ENCODE peak calls at places on chromosomes 4 and X, in six cellular contexts. One of them, this sample, is unnamed. For H3K27me3, the result is how much of the 10 kb centered on the place peaks cover.

GRCh38 chr4:26826721-26827120 is 33.9 kb upstream of the STIM2 start:
- DNase-seq in CD8-positive, alpha-beta memory T cell: no peak
- DNase-seq in heart right ventricle: peak
- DNase-seq in mesendoderm: no peak
- DNase-seq in heart left ventricle: peak
- DNase-seq in tibial artery: no peak
- DNase-seq in this sample: no peak

GRCh38 chr4:186591651-186592050 is 36.3 kb upstream of the MTNR1A start:
- DNase-seq in mesendoderm: no peak
- DNase-seq in heart right ventricle: no peak
- DNase-seq in tibial artery: no peak
- DNase-seq in CD8-positive, alpha-beta memory T cell: no peak
- DNase-seq in heart left ventricle: no peak
- DNase-seq in this sample: no peak

GRCh38 chr4:170610464-170610863 is 520.7 kb upstream of the AADAT start:
- DNase-seq in mesendoderm: no peak
- DNase-seq in heart left ventricle: no peak
- DNase-seq in CD8-positive, alpha-beta memory T cell: no peak
- DNase-seq in heart right ventricle: no peak
- DNase-seq in tibial artery: no peak
- DNase-seq in this sample: no peak

GRCh38 chrX:149572743-149573142 is 14.5 kb downstream of the MAGEA9B start:
- DNase-seq in heart left ventricle: no peak
- DNase-seq in mesendoderm: no peak
- DNase-seq in CD8-positive, alpha-beta memory T cell: no peak
- DNase-seq in heart right ventricle: no peak
- DNase-seq in tibial artery: no peak
- DNase-seq in this sample: no peak

GRCh38 chrX:82412851-82413250 is 1095.2 kb upstream of the POU3F4 start:
- DNase-seq in mesendoderm: peak
- DNase-seq in heart left ventricle: no peak
- DNase-seq in tibial artery: no peak
- DNase-seq in CD8-positive, alpha-beta memory T cell: no peak
- DNase-seq in heart right ventricle: no peak
- DNase-seq in this sample: no peak

GRCh38 chrX:2497961-2498780 is 2.6 kb downstream of the DHRSX start:
- DNase-seq in heart right ventricle: no peak
- DNase-seq in mesendoderm: no peak
- DNase-seq in tibial artery: peak
- DNase-seq in CD8-positive, alpha-beta memory T cell: no peak
- DNase-seq in heart left ventricle: no peak
- DNase-seq in this sample: no peak

GRCh38 chrX:39493168-39493567 is 604.6 kb downstream of the BCOR start:
- DNase-seq in CD8-positive, alpha-beta memory T cell: no peak
- DNase-seq in tibial artery: no peak
- DNase-seq in heart left ventricle: no peak
- DNase-seq in mesendoderm: no peak
- DNase-seq in heart right ventricle: no peak
- DNase-seq in this sample: no peak

GRCh38 chr4:20299515-20299914 is 47.8 kb downstream of the SLIT2 start:
- DNase-seq in CD8-positive, alpha-beta memory T cell: no peak
- DNase-seq in mesendoderm: peak
- DNase-seq in heart left ventricle: no peak
- DNase-seq in heart right ventricle: no peak
- DNase-seq in tibial artery: no peak
- DNase-seq in this sample: no peak

GRCh38 chr4:13514722-13515121 is 29.6 kb downstream of the NKX3-2 start:
- DNase-seq in heart left ventricle: no peak
- DNase-seq in CD8-positive, alpha-beta memory T cell: no peak
- DNase-seq in mesendoderm: no peak
- DNase-seq in heart right ventricle: no peak
- DNase-seq in tibial artery: no peak
- DNase-seq in this sample: no peak

GRCh38 chr4:6437682-6438264 is 34.6 kb downstream of the PPP2R2C start:
- DNase-seq in tibial artery: no peak
- DNase-seq in heart left ventricle: no peak
- DNase-seq in CD8-positive, alpha-beta memory T cell: no peak
- DNase-seq in heart right ventricle: no peak
- DNase-seq in mesendoderm: no peak
- DNase-seq in this sample: no peak

GRCh38 chrX:155056877-155057792 is 13.8 kb downstream of the CMC4 start:
- DNase-seq in heart left ventricle: peak
- DNase-seq in heart right ventricle: peak
- DNase-seq in tibial artery: peak
- DNase-seq in CD8-positive, alpha-beta memory T cell: peak
- DNase-seq in mesendoderm: peak
- DNase-seq in this sample: peak

GRCh38 chr4:157221426-157221894 is 932 bp downstream of the GRIA2 start:
- DNase-seq in heart right ventricle: no peak
- DNase-seq in tibial artery: no peak
- DNase-seq in mesendoderm: peak
- DNase-seq in heart left ventricle: no peak
- DNase-seq in CD8-positive, alpha-beta memory T cell: no peak
- DNase-seq in this sample: no peak

GRCh38 chr4:32994956-32995849 is 2275.0 kb downstream of the PCDH7 start:
- DNase-seq in CD8-positive, alpha-beta memory T cell: no peak
- DNase-seq in tibial artery: no peak
- DNase-seq in heart right ventricle: no peak
- DNase-seq in heart left ventricle: no peak
- DNase-seq in mesendoderm: no peak
- DNase-seq in this sample: no peak

GRCh38 chr4:160326110-160326509 is 1223.2 kb downstream of the RAPGEF2 start:
- DNase-seq in CD8-positive, alpha-beta memory T cell: no peak
- DNase-seq in tibial artery: no peak
- DNase-seq in heart right ventricle: no peak
- DNase-seq in mesendoderm: no peak
- DNase-seq in heart left ventricle: no peak
- DNase-seq in this sample: no peak

GRCh38 chrX:153871946-153872878 is 13.8 kb downstream of the L1CAM start:
- DNase-seq in heart left ventricle: no peak
- DNase-seq in heart right ventricle: no peak
- DNase-seq in tibial artery: no peak
- DNase-seq in mesendoderm: no peak
- DNase-seq in CD8-positive, alpha-beta memory T cell: no peak
- DNase-seq in this sample: no peak

GRCh38 chrX:23854945-23855344 is 52.8 kb downstream of the APOO start:
- DNase-seq in tibial artery: no peak
- DNase-seq in heart left ventricle: no peak
- DNase-seq in mesendoderm: no peak
- DNase-seq in heart right ventricle: no peak
- DNase-seq in CD8-positive, alpha-beta memory T cell: no peak
- DNase-seq in this sample: no peak

GRCh38 chr4:106690487-106690886 is 321.9 kb upstream of the GIMD1 start:
- DNase-seq in mesendoderm: peak
- DNase-seq in heart left ventricle: no peak
- DNase-seq in CD8-positive, alpha-beta memory T cell: no peak
- DNase-seq in heart right ventricle: no peak
- DNase-seq in tibial artery: no peak
- DNase-seq in this sample: no peak

GRCh38 chrX:1455948-1456280 is 3.2 kb upstream of the ASMTL start:
- DNase-seq in heart right ventricle: peak
- DNase-seq in mesendoderm: no peak
- DNase-seq in tibial artery: peak
- DNase-seq in CD8-positive, alpha-beta memory T cell: no peak
- DNase-seq in heart left ventricle: no peak
- DNase-seq in this sample: no peak

GRCh38 chr4:48262926-48263325 is 6.7 kb downstream of the TEC start:
- DNase-seq in mesendoderm: no peak
- DNase-seq in heart left ventricle: no peak
- DNase-seq in tibial artery: no peak
- DNase-seq in CD8-positive, alpha-beta memory T cell: no peak
- DNase-seq in heart right ventricle: peak
- DNase-seq in this sample: no peak

GRCh38 chr4:149784018-149784417 is 31.6 kb downstream of the IQCM start:
- DNase-seq in CD8-positive, alpha-beta memory T cell: no peak
- DNase-seq in heart right ventricle: no peak
- DNase-seq in mesendoderm: no peak
- DNase-seq in heart left ventricle: no peak
- DNase-seq in tibial artery: no peak
- DNase-seq in this sample: no peak

GRCh38 chr4:84697615-84698201 is 114.8 kb downstream of the CDS1 start:
- DNase-seq in mesendoderm: no peak
- DNase-seq in CD8-positive, alpha-beta memory T cell: no peak
- DNase-seq in heart right ventricle: no peak
- DNase-seq in heart left ventricle: no peak
- DNase-seq in tibial artery: no peak
- DNase-seq in this sample: no peak

GRCh38 chr4:71377561-71377960 is 38.7 kb downstream of the SLC4A4 start:
- DNase-seq in heart left ventricle: no peak
- DNase-seq in mesendoderm: no peak
- DNase-seq in heart right ventricle: no peak
- DNase-seq in tibial artery: no peak
- DNase-seq in CD8-positive, alpha-beta memory T cell: no peak
- DNase-seq in this sample: no peak

DNA sequence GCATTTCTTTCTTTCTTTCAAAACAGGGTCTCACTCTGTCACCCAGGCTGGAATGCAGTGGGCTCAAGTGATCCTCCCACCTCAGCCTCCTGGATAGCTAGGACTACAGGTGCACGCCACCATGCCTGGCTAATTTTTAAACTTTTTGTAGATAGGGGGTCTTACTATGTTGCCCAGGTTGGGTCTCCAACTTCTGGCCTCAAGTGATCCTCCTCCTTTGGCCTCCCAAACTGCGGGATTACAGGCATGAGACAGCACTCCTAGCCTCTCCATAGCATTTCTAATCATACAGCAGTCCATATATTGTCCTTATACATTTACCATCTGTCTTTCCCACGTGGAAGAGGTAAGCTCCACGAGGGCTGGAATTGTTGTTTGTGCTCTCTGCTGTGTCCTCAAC is 2.0 kb upstream of the FHIP1A start:
- DNase-seq in tibial artery: no peak
- DNase-seq in CD8-positive, alpha-beta memory T cell: no peak
- DNase-seq in mesendoderm: no peak
- DNase-seq in heart right ventricle: no peak
- DNase-seq in heart left ventricle: no peak
- DNase-seq in this sample: no peak
- H3K4me3 ChIP-seq in tibial artery: no peak
- H3K4me3 ChIP-seq in CD8-positive, alpha-beta memory T cell: no peak
- H3K4me3 ChIP-seq in mesendoderm: no peak
- H3K4me3 ChIP-seq in heart right ventricle: no peak
- H3K4me3 ChIP-seq in heart left ventricle: no peak
- H3K4me3 ChIP-seq in this sample: no peak

DNA sequence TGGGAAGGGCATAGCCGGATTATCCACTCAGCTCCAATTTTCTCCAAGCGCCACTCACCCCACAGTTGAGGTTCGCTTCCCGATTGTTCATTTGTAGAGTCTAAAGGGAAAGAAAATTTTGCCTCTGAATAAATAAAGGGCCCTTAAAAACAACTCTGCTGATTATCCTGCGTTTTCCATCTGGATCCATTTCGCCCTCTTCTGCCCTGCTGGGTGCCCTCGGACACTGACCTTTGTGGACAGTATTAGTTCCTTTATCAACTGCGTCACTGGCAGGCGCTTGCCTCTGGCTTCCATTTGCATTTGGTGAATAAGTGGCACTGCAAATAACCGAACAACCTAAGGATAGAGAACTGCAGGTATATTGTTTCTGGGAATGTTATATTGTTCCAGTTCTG is 10.1 kb downstream of the GSX2 start:
- DNase-seq in heart right ventricle: no peak
- DNase-seq in heart left ventricle: no peak
- DNase-seq in CD8-positive, alpha-beta memory T cell: no peak
- DNase-seq in mesendoderm: no peak
- DNase-seq in tibial artery: no peak
- DNase-seq in this sample: no peak
- H3K27me3 ChIP-seq in heart right ventricle: half or more
- H3K27me3 ChIP-seq in heart left ventricle: half or more
- H3K27me3 ChIP-seq in CD8-positive, alpha-beta memory T cell: under half
- H3K27me3 ChIP-seq in mesendoderm: under half
- H3K27me3 ChIP-seq in tibial artery: half or more
- H3K27me3 ChIP-seq in this sample: under half

GRCh38 chr4:189202182-189202868 is 738.3 kb upstream of the FRG1 start:
- DNase-seq in CD8-positive, alpha-beta memory T cell: peak
- DNase-seq in heart right ventricle: peak
- DNase-seq in tibial artery: peak
- DNase-seq in mesendoderm: peak
- DNase-seq in heart left ventricle: peak
- DNase-seq in this sample: peak

GRCh38 chr4:189206953-189207352 is 733.7 kb upstream of the FRG1 start:
- DNase-seq in mesendoderm: no peak
- DNase-seq in CD8-positive, alpha-beta memory T cell: no peak
- DNase-seq in heart right ventricle: no peak
- DNase-seq in heart left ventricle: peak
- DNase-seq in tibial artery: no peak
- DNase-seq in this sample: no peak

GRCh38 chr4:189204616-189205015 is 736.1 kb upstream of the FRG1 start:
- DNase-seq in heart left ventricle: no peak
- DNase-seq in tibial artery: no peak
- DNase-seq in heart right ventricle: no peak
- DNase-seq in CD8-positive, alpha-beta memory T cell: no peak
- DNase-seq in mesendoderm: peak
- DNase-seq in this sample: no peak

GRCh38 chr4:189200346-189200745 is 740.3 kb upstream of the FRG1 start:
- DNase-seq in CD8-positive, alpha-beta memory T cell: no peak
- DNase-seq in heart right ventricle: no peak
- DNase-seq in mesendoderm: no peak
- DNase-seq in tibial artery: no peak
- DNase-seq in heart left ventricle: no peak
- DNase-seq in this sample: no peak

GRCh38 chr4:189202869-189203271 is 737.8 kb upstream of the FRG1 start:
- DNase-seq in heart right ventricle: no peak
- DNase-seq in CD8-positive, alpha-beta memory T cell: no peak
- DNase-seq in tibial artery: no peak
- DNase-seq in mesendoderm: peak
- DNase-seq in heart left ventricle: no peak
- DNase-seq in this sample: no peak
- H3K4me3 ChIP-seq in heart right ventricle: no peak
- H3K4me3 ChIP-seq in CD8-positive, alpha-beta memory T cell: no peak
- H3K4me3 ChIP-seq in tibial artery: peak
- H3K4me3 ChIP-seq in mesendoderm: no peak
- H3K4me3 ChIP-seq in heart left ventricle: no peak
- H3K4me3 ChIP-seq in this sample: no peak

DNA sequence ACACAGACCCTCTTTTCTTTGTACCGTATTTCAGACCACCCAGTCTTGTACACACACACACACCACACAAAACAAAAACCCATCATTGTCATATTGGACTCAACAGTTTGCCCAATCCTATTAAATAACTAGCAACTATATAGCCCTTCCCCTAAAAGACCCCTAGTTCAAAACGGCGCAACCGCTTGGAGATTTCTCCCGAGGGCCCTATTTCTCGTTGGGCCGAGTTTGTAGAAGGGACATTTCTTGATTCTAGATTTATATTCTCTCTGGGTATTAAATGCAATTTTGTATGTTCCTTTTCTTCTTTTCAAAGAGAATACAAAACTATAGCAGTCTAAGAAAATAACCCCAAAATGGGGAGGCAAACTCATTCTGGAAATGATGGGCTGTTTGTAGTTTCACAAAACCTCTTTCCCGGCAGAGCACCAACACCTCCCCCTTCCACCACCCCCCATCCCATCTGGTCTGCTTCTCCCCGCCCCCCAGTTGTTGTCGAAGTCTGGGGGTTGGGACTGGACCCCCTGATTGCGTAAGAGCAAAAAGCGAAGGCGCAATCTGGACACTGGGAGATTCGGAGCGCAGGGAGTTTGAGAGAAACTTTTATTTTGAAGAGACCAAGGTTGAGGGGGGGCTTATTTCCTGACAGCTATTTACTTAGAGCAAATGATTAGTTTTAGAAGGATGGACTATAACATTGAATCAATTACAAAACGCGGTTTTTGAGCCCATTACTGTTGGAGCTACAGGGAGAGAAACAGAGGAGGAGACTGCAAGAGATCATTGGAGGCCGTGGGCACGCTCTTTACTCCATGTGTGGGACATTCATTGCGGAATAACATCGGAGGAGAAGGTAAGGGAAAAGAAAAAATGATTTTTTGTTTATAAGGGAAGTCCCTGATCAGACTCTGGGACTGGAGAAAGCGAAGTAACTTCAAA is at the start of gene PDGFRA:
- DNase-seq in heart left ventricle: peak
- DNase-seq in tibial artery: peak
- DNase-seq in CD8-positive, alpha-beta memory T cell: no peak
- DNase-seq in heart right ventricle: peak
- DNase-seq in mesendoderm: peak
- DNase-seq in this sample: peak
- H3K27me3 ChIP-seq in heart left ventricle: half or more
- H3K27me3 ChIP-seq in tibial artery: half or more
- H3K27me3 ChIP-seq in CD8-positive, alpha-beta memory T cell: half or more
- H3K27me3 ChIP-seq in heart right ventricle: half or more
- H3K27me3 ChIP-seq in mesendoderm: under half
- H3K27me3 ChIP-seq in this sample: under half

This sample was measured in right cardiac atrium.